ENCODE peak calls at places on chromosomes 3 and 15, in four cellular contexts. F, U, H and J are unnamed samples.

GRCh38 chr3:168847293-168847883 is 751.7 kb upstream of the GOLIM4 start:
- DNase-seq in U (peak), H (no peak), F (no peak), J (no peak)

GRCh38 chr3:172249039-172249438 is 199.2 kb downstream of the GHSR start:
- DNase-seq in U (peak), F (no peak), H (no peak), J (no peak)

GRCh38 chr15:91694131-91694828 is 159.2 kb upstream of the SLCO3A1 start:
- DNase-seq in H (no peak), U (no peak), F (peak), J (no peak)

GRCh38 chr3:172918568-172919296 is 168.2 kb downstream of the ECT2 start:
- DNase-seq in H (no peak), F (no peak), U (no peak), J (no peak)

GRCh38 chr3:177053107-177053506 is 144.2 kb downstream of the TBL1XR1 start:
- DNase-seq in H (no peak), U (no peak), F (no peak), J (no peak)

GRCh38 chr15:22831473-22831872 is 7.0 kb upstream of the NIPA2 start:
- DNase-seq in F (no peak), U (no peak), H (no peak), J (no peak)

GRCh38 chr15:96622714-96623113 is 292.2 kb downstream of the NR2F2 start:
- DNase-seq in F (no peak), H (no peak), U (no peak), J (no peak)

GRCh38 chr15:77470227-77470626 is 49.5 kb downstream of the HMG20A start:
- DNase-seq in U (no peak), H (no peak), F (no peak), J (no peak)

GRCh38 chr3:197454014-197454413 is 101.8 kb downstream of the BDH1 start:
- DNase-seq in U (peak), H (no peak), F (peak), J (no peak)

GRCh38 chr3:168088106-168088722 is 7.5 kb downstream of the GOLIM4 start:
- DNase-seq in F (peak), U (peak), H (no peak), J (no peak)

GRCh38 chr15:83837946-83838571 is 184.1 kb downstream of the ADAMTSL3 start:
- DNase-seq in H (no peak), F (peak), U (peak), J (no peak)

GRCh38 chr3:194584866-194585265 is 48.4 kb downstream of the TMEM44 start:
- DNase-seq in U (peak), H (no peak), F (no peak), J (no peak)